ENCODE peak calls at places on chromosomes 7 and 10, in nine cellular contexts. S is fibroblast of the aortic adventitia; I is T-helper 17 cell; U is Calu3; Z is stimulated activated CD4-positive, alpha-beta T cell treated with anti-CD3 and anti-CD28 coated beads, Interleukin-12 subunit alpha, Interleukin-12 subunit beta, amount 100 ng/mL, for 4 hours; C is activated CD8-positive, alpha-beta T cell treated with anti-CD3 and anti-CD28 coated beads for 36 hours; V is CD8-positive, alpha-beta T cell; W is CD4-positive, alpha-beta T cell; M is GM10248. O is an unnamed sample.

GRCh38 chr7:114450431-114450830 is 35.8 kb downstream of the FOXP2 start:
- DNase-seq in Z (no peak), I (no peak), M (no peak), C (no peak), S (peak), U (no peak), W (no peak), V (no peak), O (no peak)

GRCh38 chr10:91590142-91590903 is 42.5 kb downstream of the PPP1R3C start:
- DNase-seq in S (peak), I (no peak), V (no peak), U (peak), W (no peak), Z (no peak), C (no peak), M (no peak), O (peak)

GRCh38 chr7:93015193-93016084 is 102.3 kb downstream of the SAMD9 start:
- DNase-seq in U (no peak), Z (no peak), S (peak), C (no peak), V (no peak), M (no peak), I (no peak), W (no peak), O (peak)

GRCh38 chr10:75145590-75145989 is 34.1 kb downstream of the SAMD8 start:
- DNase-seq in S (no peak), W (no peak), U (no peak), M (no peak), C (peak), Z (no peak), I (no peak), V (no peak), O (no peak)

GRCh38 chr7:130880668-130881067 is 146.7 kb upstream of the KLF14 start:
- DNase-seq in U (no peak), C (no peak), I (no peak), M (no peak), V (no peak), W (no peak), S (no peak), Z (no peak), O (no peak)

GRCh38 chr10:104434601-104435000 is 81.0 kb downstream of the CFAP58 start:
- DNase-seq in S (no peak), W (no peak), C (no peak), M (no peak), U (no peak), Z (no peak), V (no peak), I (no peak), O (no peak)

GRCh38 chr7:138891446-138891810 is 89.8 kb downstream of the KIAA1549 start:
- DNase-seq in I (no peak), M (no peak), U (no peak), V (no peak), S (peak), C (no peak), Z (no peak), W (no peak), O (no peak)

GRCh38 chr7:154872811-154873570 is 129.9 kb downstream of the PAXIP1 start:
- DNase-seq in C (no peak), Z (no peak), M (no peak), W (no peak), I (no peak), U (no peak), V (no peak), S (no peak), O (no peak)

GRCh38 chr10:69327463-69328345 is 49.4 kb downstream of the HK1 start:
- DNase-seq in V (no peak), Z (peak), M (peak), S (peak), I (no peak), C (peak), U (peak), W (peak), O (peak)

GRCh38 chr7:42611961-42612360 is 299.9 kb downstream of the C7orf25 start:
- DNase-seq in V (no peak), S (no peak), M (no peak), U (no peak), W (no peak), C (no peak), I (no peak), Z (no peak), O (no peak)

GRCh38 chr7:123372368-123372767 is 162.0 kb downstream of the IQUB start:
- DNase-seq in I (no peak), S (no peak), M (no peak), U (no peak), W (no peak), C (no peak), Z (no peak), V (no peak), O (no peak)

GRCh38 chr7:11757153-11757552 is 74.8 kb downstream of the THSD7A start:
- DNase-seq in I (no peak), U (no peak), C (no peak), Z (no peak), M (no peak), W (no peak), S (no peak), V (no peak), O (no peak)

GRCh38 chr7:40839881-40840280 is 705.1 kb downstream of the SUGCT start:
- DNase-seq in C (no peak), W (no peak), M (no peak), V (no peak), Z (no peak), I (no peak), U (no peak), S (peak), O (peak)